ENCODE peak calls at places on chromosomes 4 and X, in five cellular contexts. One of them, this sample, is unnamed.
A peak's percentile ranks its signal among the peaks of the same experiment; 100 is the strongest.

GRCh38 chr4:129064717-129065116 is 28.6 kb downstream of the SCLT1 start:
- DNase-seq in NCI-H1694: no peak
- DNase-seq in ACHN: no peak
- DNase-seq in neural crest cell: no peak
- DNase-seq in GM03348: peak; percentile 29
- DNase-seq in this sample: peak; percentile 39

GRCh38 chr4:1693131-1693896 is 9.2 kb upstream of the FAM53A start:
- DNase-seq in NCI-H1694: peak; percentile 45
- DNase-seq in ACHN: peak; percentile 71
- DNase-seq in neural crest cell: peak; percentile 67
- DNase-seq in GM03348: peak; percentile 79
- DNase-seq in this sample: peak; percentile 64

GRCh38 chrX:21493226-21493850 is 119.1 kb downstream of the CNKSR2 start:
- DNase-seq in NCI-H1694: no peak
- DNase-seq in ACHN: no peak
- DNase-seq in neural crest cell: no peak
- DNase-seq in GM03348: peak; percentile 1
- DNase-seq in this sample: no peak

GRCh38 chr4:183588169-183588675 is 70.8 kb downstream of the RWDD4 start:
- DNase-seq in NCI-H1694: no peak
- DNase-seq in ACHN: no peak
- DNase-seq in neural crest cell: no peak
- DNase-seq in GM03348: peak; percentile 59
- DNase-seq in this sample: peak; percentile 51

GRCh38 chrX:1261285-1261684 is 7.3 kb upstream of the CSF2RA start:
- DNase-seq in NCI-H1694: no peak
- DNase-seq in ACHN: no peak
- DNase-seq in neural crest cell: no peak
- DNase-seq in GM03348: no peak
- DNase-seq in this sample: no peak

GRCh38 chrX:13376857-13377441 is 57.1 kb upstream of the ATXN3L start:
- DNase-seq in NCI-H1694: peak; percentile 41
- DNase-seq in ACHN: no peak
- DNase-seq in neural crest cell: no peak
- DNase-seq in GM03348: peak; percentile 63
- DNase-seq in this sample: peak; percentile 95

GRCh38 chr4:40606239-40606767 is 23.4 kb downstream of the RBM47 start:
- DNase-seq in NCI-H1694: no peak
- DNase-seq in ACHN: no peak
- DNase-seq in neural crest cell: no peak
- DNase-seq in GM03348: no peak
- DNase-seq in this sample: no peak

GRCh38 chr4:112511294-112512118 is 4.5 kb downstream of the NEUROG2 start:
- DNase-seq in NCI-H1694: no peak
- DNase-seq in ACHN: no peak
- DNase-seq in neural crest cell: peak; percentile 11
- DNase-seq in GM03348: no peak
- DNase-seq in this sample: no peak

GRCh38 chrX:149910178-149910695 is 19.1 kb upstream of the HSFX4 start:
- DNase-seq in NCI-H1694: no peak
- DNase-seq in ACHN: no peak
- DNase-seq in neural crest cell: no peak
- DNase-seq in GM03348: no peak
- DNase-seq in this sample: no peak